ENCODE peak calls at places on chromosomes 2 and 18, in nine cellular contexts. V is uterus; F is Peyer's patch; H is CD8-positive, alpha-beta T cell; Q is prostate gland; D is adrenal gland; X is endodermal cell; T is hepatocyte; N is WERI-Rb-1. G is an unnamed sample.
A peak's percentile ranks its signal among the peaks of the same experiment; 100 is the strongest.

GRCh38 chr2:9243357-9243756 is 36.7 kb downstream of the ASAP2 start:
- DNase-seq in V (no peak), H (no peak), F (no peak), Q (no peak), X (no peak), N (no peak), T (no peak), D (no peak), G (no peak)

GRCh38 chr2:26399781-26400376 is 1.8 kb upstream of the DRC1 start:
- DNase-seq in N (no peak), V (no peak), H (no peak), Q (no peak), T (no peak), X (no peak), D (no peak), F (no peak), G (no peak)

GRCh38 chr2:38438536-38439225 is 61.6 kb upstream of the ATL2 start:
- DNase-seq in F (no peak), Q (no peak), H (no peak), N (no peak), D (no peak), T (no peak), X (no peak), V (no peak), G (no peak)

GRCh38 chr2:157468931-157469708 is 25.2 kb upstream of the CYTIP start:
- DNase-seq in D (no peak), X (no peak), V (no peak), N (no peak), T (no peak), F (peak; percentile 62), H (no peak), Q (no peak), G (no peak)

GRCh38 chr2:29314816-29315571 is 199.8 kb downstream of the CLIP4 start:
- DNase-seq in T (peak; percentile 40), X (peak; percentile 74), Q (peak; percentile 39), H (peak; percentile 35), F (peak; percentile 65), V (no peak), N (no peak), D (no peak), G (peak; percentile 66)

GRCh38 chr2:10454505-10454904 is 6.4 kb upstream of the ODC1 start:
- DNase-seq in Q (peak; percentile 66), F (no peak), V (no peak), T (no peak), X (no peak), N (no peak), D (no peak), H (no peak), G (no peak)

GRCh38 chr18:54130177-54130576 is 94.3 kb downstream of the MBD2 start:
- DNase-seq in V (no peak), H (no peak), N (no peak), T (no peak), X (no peak), D (no peak), Q (no peak), F (no peak), G (no peak)

GRCh38 chr18:49728542-49728941 is 84.8 kb downstream of the ACAA2 start:
- DNase-seq in X (peak; percentile 94), H (no peak), T (peak; percentile 39), N (peak; percentile 83), Q (no peak), D (peak; percentile 26), V (no peak), F (peak; percentile 70), G (peak; percentile 30)

GRCh38 chr2:10271946-10272345 is 30.8 kb upstream of the HPCAL1 start:
- DNase-seq in X (peak; percentile 24), V (no peak), T (no peak), D (peak; percentile 93), F (no peak), N (peak; percentile 4), Q (no peak), H (no peak), G (peak; percentile 3)

GRCh38 chr2:109478906-109479493 is 134.8 kb downstream of the SEPTIN10 start:
- DNase-seq in N (no peak), D (no peak), T (no peak), X (no peak), F (no peak), H (no peak), Q (no peak), V (no peak), G (no peak)

GRCh38 chr2:25912851-25913695 is 34.8 kb upstream of the ASXL2 start:
- DNase-seq in D (no peak), H (no peak), N (no peak), X (peak; percentile 80), Q (no peak), V (no peak), F (no peak), T (no peak), G (peak; percentile 30)

GRCh38 chr18:62505669-62506494 is 16.9 kb upstream of the ZCCHC2 start:
- DNase-seq in T (no peak), N (no peak), F (no peak), Q (no peak), V (no peak), H (peak; percentile 23), D (no peak), X (no peak), G (no peak)

GRCh38 chr2:70936165-70936978 is 672 bp downstream of the ATP6V1B1 start:
- DNase-seq in N (no peak), F (peak; percentile 11), H (no peak), X (peak; percentile 46), T (no peak), Q (no peak), D (no peak), V (no peak), G (no peak)

GRCh38 chr2:74894261-74895030 is 60.5 kb downstream of the HK2 start:
- DNase-seq in T (no peak), F (no peak), V (no peak), H (no peak), N (no peak), Q (no peak), D (no peak), X (peak; percentile 39), G (no peak)

GRCh38 chr2:136376798-136377211 is 258.9 kb upstream of the CXCR4 start:
- DNase-seq in T (no peak), H (no peak), D (no peak), N (no peak), Q (no peak), V (no peak), F (peak; percentile 60), X (no peak), G (no peak)

GRCh38 chr2:241391892-241392665 is 36.0 kb downstream of the FARP2 start:
- DNase-seq in N (peak; percentile 54), X (peak; percentile 76), D (peak; percentile 33), V (no peak), Q (no peak), F (peak; percentile 59), T (peak; percentile 58), H (no peak), G (peak; percentile 29)

GRCh38 chr2:8794923-8795825 is 42.2 kb downstream of the KIDINS220 start:
- DNase-seq in X (no peak), D (peak; percentile 10), H (no peak), N (no peak), F (no peak), V (no peak), Q (no peak), T (no peak), G (no peak)

GRCh38 chr2:186882511-186883071 is 33.6 kb upstream of the ZSWIM2 start:
- DNase-seq in N (no peak), Q (no peak), X (no peak), F (no peak), T (no peak), H (no peak), D (no peak), V (peak; percentile 18), G (peak; percentile 36)

GRCh38 chr2:134718095-134718955 is 475 bp downstream of the TMEM163 start:
- DNase-seq in H (no peak), T (peak; percentile 40), N (peak; percentile 16), X (peak; percentile 79), Q (no peak), V (no peak), F (peak; percentile 54), D (peak; percentile 52), G (no peak)
- H3K4me3 ChIP-seq in H (peak overlapping the region; percentile 34), T (peak overlapping the region; percentile 29), N (peak overlapping the region; percentile 11), X (peak overlapping the region; percentile 77), Q (peak overlapping the region; percentile 14), V (no peak overlapping the region), F (peak overlapping the region; percentile 63), D (peak overlapping the region; percentile 19), G (no peak overlapping the region)

GRCh38 chr2:219003267-219003634 is 10.0 kb upstream of the CRYBA2 start:
- DNase-seq in N (no peak), H (no peak), X (no peak), V (no peak), T (no peak), D (no peak), F (no peak), Q (no peak), G (no peak)
- TF ChIP-seq CTCF in N (no peak), H (no peak), X (no peak), V (no peak), T (no peak), D (no peak), F (no peak), Q (no peak), G (no peak)

DNA sequence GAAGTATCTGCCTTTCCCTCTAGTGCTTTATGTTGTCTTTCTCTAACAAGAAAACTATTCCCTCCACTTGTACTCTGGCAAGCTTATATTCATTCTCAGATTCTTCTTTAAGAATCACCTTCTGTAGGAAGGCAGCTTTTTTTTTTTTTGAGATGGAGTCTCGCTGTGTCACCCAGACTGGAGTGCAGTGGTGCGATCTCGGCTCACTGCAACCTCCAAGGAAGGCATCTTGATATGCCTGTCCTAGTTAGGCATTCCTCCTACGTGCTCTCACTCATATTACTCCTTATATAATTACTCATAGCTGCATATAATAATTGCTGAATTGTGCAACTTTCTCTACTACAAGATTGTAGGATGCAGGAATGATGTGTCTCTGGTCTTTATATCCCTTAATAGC is 15.8 kb downstream of the NDUFS1 start:
- DNase-seq in V (no peak), D (no peak), X (no peak), T (no peak), Q (no peak), N (no peak), H (no peak), F (no peak), G (no peak)
- H3K36me3 ChIP-seq in V (no peaks in the 10 kb centered on the region), D (peaks cover 95% of the 10 kb centered on the region), X (peaks cover 85% of the 10 kb centered on the region), T (no peaks in the 10 kb centered on the region), Q (peaks cover 11% of the 10 kb centered on the region), N (peaks cover 91% of the 10 kb centered on the region), H (peaks cover 49% of the 10 kb centered on the region), F (no peaks in the 10 kb centered on the region), G (peaks cover 86% of the 10 kb centered on the region)

GRCh38 chr2:3168230-3168891 is 209.3 kb downstream of the EIPR1 start:
- DNase-seq in Q (no peak), V (no peak), N (no peak), D (no peak), F (no peak), T (no peak), X (peak; percentile 67), H (no peak), G (no peak)

GRCh38 chr2:3171564-3172264 is 205.9 kb downstream of the EIPR1 start:
- DNase-seq in H (no peak), D (no peak), N (no peak), Q (no peak), T (no peak), V (no peak), X (no peak), F (no peak), G (no peak)

GRCh38 chr2:3172265-3172935 is 205.2 kb downstream of the EIPR1 start:
- DNase-seq in Q (peak; percentile 78), T (no peak), H (no peak), F (no peak), X (no peak), D (no peak), V (no peak), N (peak; percentile 75), G (no peak)

GRCh38 chr2:3170792-3171455 is 206.7 kb downstream of the EIPR1 start:
- DNase-seq in H (no peak), T (no peak), D (no peak), X (no peak), N (no peak), V (no peak), F (no peak), Q (no peak), G (no peak)

GRCh38 chr2:3169106-3169870 is 208.3 kb downstream of the EIPR1 start:
- DNase-seq in F (no peak), D (no peak), V (no peak), T (no peak), H (no peak), N (peak; percentile 62), X (no peak), Q (no peak), G (no peak)
- H3K4me3 ChIP-seq in F (no peak overlapping the region), D (no peak overlapping the region), V (no peak overlapping the region), T (no peak overlapping the region), H (no peak overlapping the region), N (no peak overlapping the region), X (no peak overlapping the region), Q (no peak overlapping the region), G (no peak overlapping the region)

G was measured in BE2C.